ENCODE peak calls at places on chromosomes 13 and 19, in six cellular contexts. T is right cardiac atrium; G is CD8-positive, alpha-beta memory T cell; L is thoracic aorta; M is aorta; X is ovary. C is an unnamed sample.

GRCh38 chr19:2678043-2678671 is 24.3 kb downstream of the GNG7 start:
- DNase-seq in T (no peak), G (no peak), L (no peak), M (no peak), X (no peak), C (no peak)

GRCh38 chr19:41000310-41000737 is 9.2 kb downstream of the CYP2B6 start:
- DNase-seq in T (no peak), G (no peak), L (no peak), M (no peak), X (no peak), C (no peak)

GRCh38 chr19:55228403-55229031 is at the start of gene TMEM86B:
- DNase-seq in T (no peak), G (no peak), L (no peak), M (no peak), X (no peak), C (no peak)

GRCh38 chr13:67048793-67049150 is 181.4 kb downstream of the PCDH9 start:
- DNase-seq in T (no peak), G (no peak), L (no peak), M (no peak), X (no peak), C (no peak)

GRCh38 chr13:111004444-111004843 is 89.6 kb upstream of the ANKRD10 start:
- DNase-seq in T (no peak), G (no peak), L (no peak), M (no peak), X (no peak), C (no peak)

GRCh38 chr19:40559394-40559793 is 17.3 kb upstream of the SHKBP1 start:
- DNase-seq in T (no peak), G (no peak), L (no peak), M (no peak), X (no peak), C (no peak)

GRCh38 chr13:29923554-29924481 is 73.4 kb upstream of the UBL3 start:
- DNase-seq in T (peak; percentile 84), G (peak; percentile 45), L (peak; percentile 89), M (peak; percentile 93), X (peak; percentile 65), C (no peak)

GRCh38 chr13:44125943-44126469 is 246.3 kb downstream of the LACC1 start:
- DNase-seq in T (no peak), G (no peak), L (no peak), M (no peak), X (no peak), C (no peak)

GRCh38 chr13:38366954-38367645 is 17.4 kb downstream of the UFM1 start:
- DNase-seq in T (no peak), G (no peak), L (no peak), M (no peak), X (no peak), C (no peak)

GRCh38 chr19:31285744-31286143 is 63.5 kb downstream of the TSHZ3 start:
- DNase-seq in T (no peak), G (no peak), L (no peak), M (no peak), X (peak; percentile 63), C (no peak)

GRCh38 chr13:75547917-75548316 is 1.7 kb upstream of the UCHL3 start:
- DNase-seq in T (no peak), G (no peak), L (no peak), M (no peak), X (no peak), C (no peak)

GRCh38 chr19:58128041-58128685 is 22.4 kb downstream of the ZNF329 start:
- DNase-seq in T (no peak), G (no peak), L (no peak), M (no peak), X (no peak), C (no peak)

GRCh38 chr13:44181938-44182337 is 191.7 kb upstream of the SERP2 start:
- DNase-seq in T (no peak), G (no peak), L (no peak), M (no peak), X (no peak), C (no peak)

GRCh38 chr13:98517576-98518310 is 59.2 kb downstream of the STK24 start:
- DNase-seq in T (no peak), G (peak; percentile 23), L (no peak), M (no peak), X (no peak), C (no peak)
- H3K4me1 ChIP-seq in T (peaks cover 9% of the 10 kb centered on the region), G (peaks cover 47% of the 10 kb centered on the region), L (no peaks in the 10 kb centered on the region), M (no peaks in the 10 kb centered on the region), X (peaks cover 16% of the 10 kb centered on the region), C (peaks cover 24% of the 10 kb centered on the region)

GRCh38 chr13:20717581-20718542 is 14.4 kb downstream of the IL17D start:
- DNase-seq in T (peak; percentile 10), G (no peak), L (no peak), M (no peak), X (no peak), C (no peak)
- H3K27me3 ChIP-seq in T (no peaks in the 10 kb centered on the region), G (peaks cover 6% of the 10 kb centered on the region), L (no peaks in the 10 kb centered on the region), M (no peaks in the 10 kb centered on the region), X (no peaks in the 10 kb centered on the region), C (no peaks in the 10 kb centered on the region)

DNA sequence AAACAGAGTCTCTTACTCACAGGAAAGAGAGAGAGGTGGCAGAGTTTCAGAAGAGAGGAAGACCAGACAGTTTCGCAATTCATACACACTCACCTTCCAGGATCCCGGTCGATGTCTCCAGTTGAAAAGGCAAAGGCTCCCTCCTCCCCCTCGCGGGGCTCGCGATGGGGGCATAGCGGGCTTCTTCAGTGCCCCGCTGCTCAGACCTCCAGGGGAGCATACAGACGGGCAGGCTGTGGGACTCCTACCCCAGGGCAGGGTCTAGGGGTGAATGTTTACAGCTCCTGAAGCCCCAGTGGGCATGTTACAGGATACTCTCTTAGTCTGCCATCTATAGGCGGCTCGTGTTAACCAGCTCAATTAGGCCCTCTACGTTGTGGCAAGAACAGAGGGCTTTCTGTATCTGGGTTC is 139.2 kb downstream of the SLITRK5 start:
- DNase-seq in T (no peak), G (no peak), L (no peak), M (no peak), X (no peak), C (no peak)
- H3K4me3 ChIP-seq in T (no peak overlapping the region), G (no peak overlapping the region), L (no peak overlapping the region), M (no peak overlapping the region), X (no peak overlapping the region), C (no peak overlapping the region)

DNA sequence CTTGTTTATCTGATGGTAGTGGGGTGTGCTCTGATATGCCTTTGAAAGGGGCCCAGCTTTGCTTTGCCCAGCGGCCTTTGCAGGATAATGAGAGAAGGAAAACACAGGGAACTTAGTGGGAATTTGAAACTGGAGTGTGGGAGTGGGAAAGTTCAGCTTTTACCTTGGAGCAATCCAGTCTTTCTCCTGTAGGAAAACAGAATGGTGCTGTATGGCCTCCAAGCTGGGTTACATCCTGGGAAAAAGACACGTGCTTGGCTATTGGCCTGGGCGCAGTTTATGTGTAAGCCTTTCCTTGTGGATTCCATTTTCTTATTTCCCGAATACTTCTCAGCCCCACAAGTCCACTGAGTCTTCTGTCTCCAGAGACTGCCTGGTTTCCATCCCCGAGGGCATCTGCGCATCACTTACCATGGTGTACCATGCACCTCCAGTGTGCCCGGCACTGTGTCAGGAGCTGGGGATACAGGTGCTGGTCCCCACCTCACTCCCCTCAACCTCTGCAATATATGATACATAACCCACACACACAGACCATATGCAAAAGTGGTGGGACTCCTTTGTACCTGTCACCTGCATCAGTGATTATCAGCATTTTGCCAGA is 31.5 kb downstream of the ACTN4 start:
- DNase-seq in T (no peak), G (no peak), L (no peak), M (no peak), X (no peak), C (no peak)
- H3K4me1 ChIP-seq in T (peaks cover 62% of the 10 kb centered on the region), G (peaks cover 94% of the 10 kb centered on the region), L (peaks cover 60% of the 10 kb centered on the region), M (peaks cover 16% of the 10 kb centered on the region), X (peaks cover 45% of the 10 kb centered on the region), C (peaks cover 8% of the 10 kb centered on the region)

GRCh38 chr19:18777156-18777724 is 13.9 kb downstream of the COMP start:
- DNase-seq in T (no peak), G (no peak), L (no peak), M (no peak), X (no peak), C (no peak)
- H3K27me3 ChIP-seq in T (no peaks in the 10 kb centered on the region), G (no peaks in the 10 kb centered on the region), L (no peaks in the 10 kb centered on the region), M (no peaks in the 10 kb centered on the region), X (no peaks in the 10 kb centered on the region), C (peaks cover 23% of the 10 kb centered on the region)

GRCh38 chr19:44689290-44690130 is 9.4 kb upstream of the CEACAM16 start:
- DNase-seq in T (peak; percentile 78), G (peak; percentile 68), L (peak; percentile 33), M (peak; percentile 84), X (peak; percentile 82), C (peak; percentile 57)
- H3K4me3 ChIP-seq in T (no peak overlapping the region), G (no peak overlapping the region), L (no peak overlapping the region), M (no peak overlapping the region), X (no peak overlapping the region), C (no peak overlapping the region)

DNA sequence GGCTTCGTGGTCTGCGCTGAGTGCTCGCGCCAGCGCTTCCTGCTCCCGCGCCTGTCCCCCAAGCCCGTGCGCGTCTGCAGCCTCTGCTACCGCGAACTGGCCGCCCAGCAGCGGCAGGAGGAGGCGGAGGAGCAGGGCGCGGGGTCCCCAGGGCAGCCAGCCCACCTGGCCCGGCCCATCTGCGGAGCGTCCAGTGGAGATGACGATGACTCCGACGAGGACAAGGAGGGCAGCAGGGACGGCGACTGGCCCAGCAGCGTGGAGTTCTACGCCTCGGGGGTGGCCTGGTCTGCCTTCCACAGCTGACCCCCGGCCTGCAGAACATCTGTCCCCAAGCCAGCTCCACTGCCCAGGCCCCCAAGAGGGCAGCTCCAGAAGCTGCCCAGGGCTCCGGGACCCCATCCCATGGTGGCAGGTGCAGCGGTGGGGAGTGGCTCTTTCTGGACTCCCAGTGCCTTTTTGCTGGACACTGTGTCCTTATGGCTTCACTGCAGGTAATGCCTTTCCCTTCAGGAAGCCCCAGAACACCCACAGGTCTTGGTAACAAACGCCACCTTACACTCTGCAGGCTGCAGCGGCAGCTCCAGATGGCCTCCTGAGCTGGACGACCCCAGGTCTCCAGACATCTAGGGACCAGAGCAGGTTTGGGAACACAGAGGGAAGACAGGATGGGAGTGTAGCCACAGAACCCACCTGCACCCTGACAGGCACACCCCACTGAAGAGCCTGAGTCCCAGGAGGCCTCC is 9.3 kb downstream of the PLEKHF1 start:
- DNase-seq in T (peak; percentile 15), G (no peak), L (no peak), M (no peak), X (peak; percentile 8), C (no peak)
- H3K4me1 ChIP-seq in T (peaks cover 19% of the 10 kb centered on the region), G (peaks cover 97% of the 10 kb centered on the region), L (peaks cover 44% of the 10 kb centered on the region), M (no peaks in the 10 kb centered on the region), X (peaks cover 9% of the 10 kb centered on the region), C (no peaks in the 10 kb centered on the region)

GRCh38 chr19:50661087-50661486 is 11.8 kb downstream of the C19orf81 start:
- DNase-seq in T (no peak), G (no peak), L (no peak), M (no peak), X (no peak), C (no peak)
- H3K27me3 ChIP-seq in T (no peaks in the 10 kb centered on the region), G (peaks cover 9% of the 10 kb centered on the region), L (no peaks in the 10 kb centered on the region), M (no peaks in the 10 kb centered on the region), X (no peaks in the 10 kb centered on the region), C (peaks cover under 1% of the 10 kb centered on the region)